ENCODE peak calls at places on chromosome 2, in four cellular contexts. One of them, this sample, is unnamed.
A peak's percentile ranks its signal among the peaks of the same experiment; 100 is the strongest.

GRCh38 chr2:111711270-111711669 is 172.7 kb downstream of the ANAPC1 start:
- DNase-seq in GM12892: no peak
- DNase-seq in H1: no peak
- DNase-seq in K562: no peak
- DNase-seq in this sample: no peak

GRCh38 chr2:202064206-202064880 is 8.7 kb upstream of the KIAA2012 start:
- DNase-seq in GM12892: no peak
- DNase-seq in H1: no peak
- DNase-seq in K562: no peak
- DNase-seq in this sample: no peak

GRCh38 chr2:135202751-135203150 is 150.7 kb downstream of the RAB3GAP1 start:
- DNase-seq in GM12892: no peak
- DNase-seq in H1: no peak
- DNase-seq in K562: no peak
- DNase-seq in this sample: no peak

GRCh38 chr2:25707927-25708326 is 34.5 kb upstream of the DTNB start:
- DNase-seq in GM12892: no peak
- DNase-seq in H1: no peak
- DNase-seq in K562: no peak
- DNase-seq in this sample: no peak

GRCh38 chr2:127575185-127575765 is 39.8 kb downstream of the MYO7B start:
- DNase-seq in GM12892: no peak
- DNase-seq in H1: no peak
- DNase-seq in K562: no peak
- DNase-seq in this sample: no peak

GRCh38 chr2:29841386-29842004 is 79.9 kb downstream of the ALK start:
- DNase-seq in GM12892: no peak
- DNase-seq in H1: peak; percentile 59
- DNase-seq in K562: peak; percentile 72
- DNase-seq in this sample: peak; percentile 9

GRCh38 chr2:134582547-134582899 is 136.3 kb downstream of the TMEM163 start:
- DNase-seq in GM12892: no peak
- DNase-seq in H1: no peak
- DNase-seq in K562: no peak
- DNase-seq in this sample: no peak

GRCh38 chr2:88669371-88670214 is 21.9 kb upstream of the RPIA start:
- DNase-seq in GM12892: no peak
- DNase-seq in H1: no peak
- DNase-seq in K562: peak; percentile 48
- DNase-seq in this sample: no peak

GRCh38 chr2:9463698-9464034 is 10.7 kb upstream of the IAH1 start:
- DNase-seq in GM12892: no peak
- DNase-seq in H1: no peak
- DNase-seq in K562: no peak
- DNase-seq in this sample: no peak

GRCh38 chr2:179771791-179772190 is 89.6 kb downstream of the ZNF385B start:
- DNase-seq in GM12892: no peak
- DNase-seq in H1: no peak
- DNase-seq in K562: no peak
- DNase-seq in this sample: no peak

GRCh38 chr2:96868555-96869280 is 1.2 kb downstream of the SEMA4C start:
- DNase-seq in GM12892: peak; percentile 83
- DNase-seq in H1: peak; percentile 86
- DNase-seq in K562: peak; percentile 94
- DNase-seq in this sample: peak; percentile 89

GRCh38 chr2:211860224-211860623 is 678.4 kb downstream of the ERBB4 start:
- DNase-seq in GM12892: no peak
- DNase-seq in H1: no peak
- DNase-seq in K562: no peak
- DNase-seq in this sample: no peak
- TF ChIP-seq TAF1 in GM12892: no peak
- TF ChIP-seq TAF1 in H1: no peak
- TF ChIP-seq TAF1 in K562: no peak
- TF ChIP-seq TAF1 in this sample: no peak

DNA sequence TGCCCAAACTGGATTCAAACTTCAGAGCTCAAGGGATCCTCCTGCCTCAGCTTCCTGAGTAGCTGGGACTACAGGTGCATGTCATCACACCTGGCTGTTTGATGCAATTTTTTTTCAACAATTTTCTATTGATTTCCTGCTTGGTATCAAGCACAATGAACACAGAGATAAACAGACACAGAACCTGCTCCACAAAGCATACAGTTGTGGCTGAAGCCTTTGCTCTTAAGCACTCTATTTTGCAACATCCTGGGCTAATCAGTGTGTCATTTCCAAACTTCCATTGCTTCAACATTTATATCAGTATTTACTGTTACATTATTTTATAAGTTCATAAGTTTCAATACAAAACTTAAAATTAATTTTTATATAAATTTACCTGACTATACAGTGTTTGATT is 79.4 kb downstream of the NEB start:
- DNase-seq in GM12892: no peak
- DNase-seq in H1: no peak
- DNase-seq in K562: no peak
- DNase-seq in this sample: no peak
- TF ChIP-seq TAF1 in GM12892: no peak
- TF ChIP-seq TAF1 in H1: no peak
- TF ChIP-seq TAF1 in K562: no peak
- TF ChIP-seq TAF1 in this sample: no peak

GRCh38 chr2:72623481-72623880 is 202.4 kb downstream of the EXOC6B start:
- DNase-seq in GM12892: no peak
- DNase-seq in H1: no peak
- DNase-seq in K562: no peak
- DNase-seq in this sample: no peak

GRCh38 chr2:72625359-72625758 is 200.5 kb downstream of the EXOC6B start:
- DNase-seq in GM12892: no peak
- DNase-seq in H1: no peak
- DNase-seq in K562: no peak
- DNase-seq in this sample: no peak

GRCh38 chr2:72630767-72631166 is 195.1 kb downstream of the EXOC6B start:
- DNase-seq in GM12892: no peak
- DNase-seq in H1: no peak
- DNase-seq in K562: no peak
- DNase-seq in this sample: no peak

GRCh38 chr2:72627059-72627458 is 198.8 kb downstream of the EXOC6B start:
- DNase-seq in GM12892: no peak
- DNase-seq in H1: no peak
- DNase-seq in K562: no peak
- DNase-seq in this sample: no peak

GRCh38 chr2:72629062-72629461 is 196.8 kb downstream of the EXOC6B start:
- DNase-seq in GM12892: no peak
- DNase-seq in H1: no peak
- DNase-seq in K562: no peak
- DNase-seq in this sample: no peak
- TF ChIP-seq TAF1 in GM12892: no peak
- TF ChIP-seq TAF1 in H1: no peak
- TF ChIP-seq TAF1 in K562: no peak
- TF ChIP-seq TAF1 in this sample: no peak

GRCh38 chr2:238713234-238713832 is 134.6 kb upstream of the TWIST2 start:
- DNase-seq in GM12892: no peak
- DNase-seq in H1: no peak
- DNase-seq in K562: no peak
- DNase-seq in this sample: no peak

GRCh38 chr2:238714038-238714528 is 133.8 kb upstream of the TWIST2 start:
- DNase-seq in GM12892: no peak
- DNase-seq in H1: no peak
- DNase-seq in K562: no peak
- DNase-seq in this sample: no peak

GRCh38 chr2:238717084-238717483 is 130.8 kb upstream of the TWIST2 start:
- DNase-seq in GM12892: no peak
- DNase-seq in H1: no peak
- DNase-seq in K562: no peak
- DNase-seq in this sample: no peak

GRCh38 chr2:238716585-238716984 is 131.3 kb upstream of the TWIST2 start:
- DNase-seq in GM12892: no peak
- DNase-seq in H1: no peak
- DNase-seq in K562: no peak
- DNase-seq in this sample: no peak

DNA sequence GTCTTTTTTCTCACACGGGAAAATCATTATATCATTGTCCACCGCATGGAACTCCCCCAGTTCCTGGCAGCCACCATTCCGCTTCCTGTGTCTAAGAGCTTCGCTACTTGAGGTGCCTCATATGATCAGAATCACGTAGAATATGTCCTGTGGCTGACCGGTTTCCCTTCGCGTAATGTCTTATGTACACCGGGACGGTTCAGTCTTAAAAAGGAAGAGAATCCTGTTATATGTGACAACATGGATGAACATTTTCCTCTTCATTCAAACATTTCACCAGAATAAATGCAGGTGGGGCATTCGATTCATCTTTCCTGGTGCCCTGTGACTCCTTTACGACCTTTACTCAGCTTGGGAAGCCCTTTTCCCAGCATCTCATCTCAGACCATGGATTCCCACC is 131.7 kb upstream of the TWIST2 start:
- DNase-seq in GM12892: no peak
- DNase-seq in H1: no peak
- DNase-seq in K562: no peak
- DNase-seq in this sample: no peak
- TF ChIP-seq TAF1 in GM12892: no peak
- TF ChIP-seq TAF1 in H1: no peak
- TF ChIP-seq TAF1 in K562: no peak
- TF ChIP-seq TAF1 in this sample: no peak

GRCh38 chr2:197369228-197369945 is 58.8 kb upstream of the ANKRD44 start:
- DNase-seq in GM12892: no peak
- DNase-seq in H1: no peak
- DNase-seq in K562: no peak
- DNase-seq in this sample: no peak

GRCh38 chr2:197369946-197370325 is 59.4 kb upstream of the ANKRD44 start:
- DNase-seq in GM12892: no peak
- DNase-seq in H1: no peak
- DNase-seq in K562: no peak
- DNase-seq in this sample: no peak

GRCh38 chr2:197368412-197368811 is 57.8 kb upstream of the ANKRD44 start:
- DNase-seq in GM12892: no peak
- DNase-seq in H1: no peak
- DNase-seq in K562: no peak
- DNase-seq in this sample: no peak

GRCh38 chr2:197377670-197378069 is 57.2 kb downstream of the SF3B1 start:
- DNase-seq in GM12892: no peak
- DNase-seq in H1: no peak
- DNase-seq in K562: no peak
- DNase-seq in this sample: no peak

GRCh38 chr2:197372582-197372981 is 62.0 kb upstream of the ANKRD44 start:
- DNase-seq in GM12892: no peak
- DNase-seq in H1: no peak
- DNase-seq in K562: no peak
- DNase-seq in this sample: no peak
- TF ChIP-seq TAF1 in GM12892: no peak
- TF ChIP-seq TAF1 in H1: no peak
- TF ChIP-seq TAF1 in K562: no peak
- TF ChIP-seq TAF1 in this sample: no peak

GRCh38 chr2:126239560-126239959 is 416.4 kb upstream of the GYPC start:
- DNase-seq in GM12892: no peak
- DNase-seq in H1: no peak
- DNase-seq in K562: no peak
- DNase-seq in this sample: no peak

GRCh38 chr2:126244937-126245336 is 411.0 kb upstream of the GYPC start:
- DNase-seq in GM12892: no peak
- DNase-seq in H1: peak; percentile 85
- DNase-seq in K562: peak; percentile 39
- DNase-seq in this sample: peak; percentile 9
- TF ChIP-seq TAF1 in GM12892: no peak
- TF ChIP-seq TAF1 in H1: no peak
- TF ChIP-seq TAF1 in K562: no peak
- TF ChIP-seq TAF1 in this sample: no peak

GRCh38 chr2:46663614-46664013 is 184.2 kb downstream of the TMEM247 start:
- DNase-seq in GM12892: no peak
- DNase-seq in H1: no peak
- DNase-seq in K562: no peak
- DNase-seq in this sample: no peak
- TF ChIP-seq TAF1 in GM12892: no peak
- TF ChIP-seq TAF1 in H1: no peak
- TF ChIP-seq TAF1 in K562: no peak
- TF ChIP-seq TAF1 in this sample: no peak

DNA sequence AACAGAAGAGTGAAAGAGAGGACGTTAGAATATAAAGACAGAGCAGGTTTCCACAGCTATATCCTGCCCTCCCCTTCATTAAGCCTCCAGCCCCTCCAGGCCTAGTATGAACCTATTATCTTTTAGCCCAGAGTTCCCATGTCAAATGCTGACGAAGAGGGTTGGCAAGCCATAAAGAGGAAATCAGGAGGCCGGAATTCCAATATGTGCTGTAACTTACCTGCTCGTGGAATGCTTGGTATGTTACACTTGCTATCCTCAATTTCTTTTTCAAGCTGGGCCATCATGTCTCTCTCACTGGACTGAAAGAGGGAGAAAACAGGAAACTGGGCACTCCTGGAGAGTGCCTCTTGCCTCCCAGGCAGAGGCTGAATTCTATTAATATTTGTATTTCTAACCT is 264.1 kb downstream of the TRIB2 start:
- DNase-seq in GM12892: no peak
- DNase-seq in H1: no peak
- DNase-seq in K562: no peak
- DNase-seq in this sample: no peak
- TF ChIP-seq TAF1 in GM12892: no peak
- TF ChIP-seq TAF1 in H1: no peak
- TF ChIP-seq TAF1 in K562: no peak
- TF ChIP-seq TAF1 in this sample: no peak

This sample was measured in GM12891.